ENCODE peak calls at places on chromosomes 6 and 20, in seven cellular contexts. A is AG09309, E is left ventricle myocardium inferior, F is heart left ventricle, S is mucosa of descending colon, D is right atrium auricular region, J is IMR-90. R is an unnamed sample.

GRCh38 chr6:44932651-44933091 is 395.5 kb upstream of the RUNX2 start:
- DNase-seq in S (no peak), E (no peak), F (no peak), D (no peak), J (no peak), A (no peak), R (no peak)

GRCh38 chr6:26183581-26184408 is 96.6 kb downstream of the HFE start:
- DNase-seq in E (peak; percentile 53), F (peak; percentile 65), A (peak; percentile 66), S (peak; percentile 76), D (peak; percentile 82), J (peak; percentile 92), R (peak; percentile 85)

GRCh38 chr6:33407132-33407718 is 3.6 kb upstream of the PHF1 start:
- DNase-seq in F (no peak), S (no peak), A (peak; percentile 39), E (no peak), D (no peak), J (peak; percentile 69), R (peak; percentile 73)

GRCh38 chr20:32636821-32637220 is 36.9 kb downstream of the C20orf203 start:
- DNase-seq in F (no peak), E (no peak), A (no peak), J (no peak), D (no peak), S (no peak), R (no peak)

GRCh38 chr20:11260611-11261010 is 586.8 kb upstream of the JAG1 start:
- DNase-seq in E (no peak), A (no peak), D (no peak), S (no peak), F (no peak), J (peak; percentile 31), R (peak; percentile 30)

GRCh38 chr6:140499607-140500006 is 1125.2 kb upstream of the CITED2 start:
- DNase-seq in A (no peak), E (no peak), D (no peak), S (no peak), F (no peak), J (no peak), R (no peak)

GRCh38 chr20:24948939-24949679 is at the start of gene CST7:
- DNase-seq in A (peak; percentile 16), J (no peak), S (peak; percentile 88), F (no peak), E (no peak), D (no peak), R (no peak)

GRCh38 chr20:8490076-8490830 is 358.2 kb downstream of the PLCB1 start:
- DNase-seq in S (no peak), E (no peak), J (peak; percentile 15), F (no peak), D (no peak), A (no peak), R (no peak)

GRCh38 chr6:89895273-89895874 is 1.1 kb downstream of the GJA10 start:
- DNase-seq in S (no peak), J (peak; percentile 69), D (no peak), E (no peak), F (peak; percentile 32), A (no peak), R (peak; percentile 54)

GRCh38 chr6:51077967-51078518 is 259.4 kb downstream of the TFAP2B start:
- DNase-seq in J (no peak), A (no peak), F (no peak), E (no peak), S (no peak), D (no peak), R (no peak)

GRCh38 chr6:142058216-142058925 is 74.4 kb upstream of the GJE1 start:
- DNase-seq in F (no peak), D (no peak), A (no peak), S (no peak), E (no peak), J (no peak), R (peak; percentile 20)

GRCh38 chr20:44204156-44204831 is 6.3 kb downstream of the OSER1 start:
- DNase-seq in E (no peak), J (peak; percentile 96), D (peak; percentile 1), S (no peak), A (peak; percentile 86), F (no peak), R (peak; percentile 95)

GRCh38 chr20:17369506-17369905 is 142.7 kb downstream of the PCSK2 start:
- DNase-seq in S (no peak), E (no peak), A (no peak), F (no peak), D (no peak), J (no peak), R (no peak)

GRCh38 chr6:46042355-46042999 is 26.8 kb upstream of the CLIC5 start:
- DNase-seq in D (no peak), S (no peak), J (peak; percentile 11), E (peak; percentile 15), A (no peak), F (peak; percentile 29), R (peak; percentile 79)

GRCh38 chr6:118197539-118197938 is 290.5 kb downstream of the SLC35F1 start:
- DNase-seq in A (no peak), J (no peak), E (no peak), D (no peak), F (no peak), S (no peak), R (no peak)

GRCh38 chr6:25788305-25788922 is 33.9 kb downstream of the SLC17A4 start:
- DNase-seq in A (peak; percentile 14), F (no peak), J (peak; percentile 51), D (no peak), S (no peak), E (no peak), R (peak; percentile 76)

GRCh38 chr6:134938896-134939295 is 11.0 kb downstream of the ALDH8A1 start:
- DNase-seq in A (no peak), E (no peak), S (no peak), F (no peak), D (no peak), J (peak; percentile 72), R (no peak)

DNA sequence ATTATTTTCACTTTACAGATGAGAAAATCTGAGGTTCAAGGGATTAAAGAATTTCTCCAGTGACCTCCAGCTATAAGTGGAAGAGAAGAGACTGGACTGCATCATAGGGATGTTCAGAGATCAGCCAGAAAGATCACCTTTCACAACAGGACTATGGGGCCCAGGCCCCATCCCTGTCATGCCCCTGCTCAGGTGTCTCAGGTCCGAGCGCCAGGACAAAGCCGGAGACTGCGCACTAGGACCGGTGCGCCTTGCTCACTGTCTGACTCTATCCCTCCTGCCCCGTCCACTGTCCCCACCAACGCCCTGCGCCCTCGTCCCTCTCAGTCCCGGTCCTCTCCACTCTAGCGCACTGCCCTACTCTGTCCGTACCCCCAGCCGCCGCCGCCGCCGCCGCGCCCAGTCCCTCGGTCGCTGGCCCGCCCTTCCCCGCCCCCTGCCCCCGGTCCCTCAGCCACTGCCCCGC is 548 bp upstream of the RAD21L1 start:
- DNase-seq in A (no peak), E (no peak), S (no peak), J (no peak), F (peak; percentile 36), D (no peak), R (no peak)
- H3K4me3 ChIP-seq in A (peak overlapping the region; percentile 26), E (peak overlapping the region; percentile 63), S (no peak overlapping the region), J (peak overlapping the region; percentile 86), F (peak overlapping the region; percentile 54), D (peak overlapping the region; percentile 82), R (peak overlapping the region; percentile 30)

GRCh38 chr6:69487688-69488087 is 309.1 kb downstream of the LMBRD1 start:
- DNase-seq in S (no peak), F (no peak), A (no peak), D (no peak), J (no peak), E (no peak), R (no peak)
- TF ChIP-seq CTCF in S (no peak), F (peak; percentile 7), A (no peak), D (no peak), J (no peak), E (peak; percentile 36), R (peak; percentile 20)

DNA sequence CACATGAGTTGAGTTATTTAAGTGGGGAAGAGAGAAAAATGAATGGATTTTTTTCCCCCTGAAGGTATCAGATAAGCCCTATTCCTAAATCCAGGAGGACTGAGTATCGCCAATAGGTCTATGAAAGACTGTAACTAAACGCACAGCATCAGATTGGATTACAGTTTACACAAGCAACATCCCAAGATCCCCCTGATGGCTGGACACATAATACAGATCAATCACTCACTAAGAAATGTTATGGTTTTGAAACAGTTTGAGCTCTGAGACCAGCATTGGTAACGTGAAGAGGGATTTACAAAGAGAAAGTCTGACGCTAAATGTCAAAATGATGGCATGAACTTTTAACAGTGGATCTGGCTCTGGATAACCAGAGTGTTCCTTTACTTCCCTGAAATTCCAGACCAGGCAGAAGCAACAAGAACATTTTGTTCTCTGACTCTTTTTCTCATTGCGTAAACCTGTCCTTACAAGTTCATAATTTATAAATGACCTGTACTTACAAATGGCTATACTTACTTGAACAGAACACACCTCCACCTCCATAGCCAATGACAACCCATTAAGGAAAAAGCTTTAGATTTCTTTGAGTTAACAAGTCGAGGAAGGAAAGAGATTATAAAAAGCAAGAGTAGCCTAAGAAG is 131.8 kb upstream of the BEND3 start:
- DNase-seq in A (no peak), S (no peak), J (no peak), F (no peak), D (no peak), E (no peak), R (peak; percentile 82)
- H3K4me3 ChIP-seq in A (no peak overlapping the region), S (no peak overlapping the region), J (no peak overlapping the region), F (no peak overlapping the region), D (no peak overlapping the region), E (no peak overlapping the region), R (no peak overlapping the region)

GRCh38 chr20:52586697-52587096 is 385.5 kb upstream of the TSHZ2 start:
- DNase-seq in J (no peak), F (no peak), A (no peak), S (no peak), D (no peak), E (no peak), R (no peak)
- TF ChIP-seq CTCF in J (no peak), F (no peak), A (no peak), S (no peak), D (no peak), E (no peak), R (no peak)

GRCh38 chr20:5665417-5665816 is 84.8 kb upstream of the SHLD1 start:
- DNase-seq in D (no peak), A (no peak), E (no peak), F (no peak), J (no peak), S (no peak), R (no peak)
- H3K4me3 ChIP-seq in D (no peak overlapping the region), A (no peak overlapping the region), E (no peak overlapping the region), F (no peak overlapping the region), J (no peak overlapping the region), S (no peak overlapping the region), R (no peak overlapping the region)

DNA sequence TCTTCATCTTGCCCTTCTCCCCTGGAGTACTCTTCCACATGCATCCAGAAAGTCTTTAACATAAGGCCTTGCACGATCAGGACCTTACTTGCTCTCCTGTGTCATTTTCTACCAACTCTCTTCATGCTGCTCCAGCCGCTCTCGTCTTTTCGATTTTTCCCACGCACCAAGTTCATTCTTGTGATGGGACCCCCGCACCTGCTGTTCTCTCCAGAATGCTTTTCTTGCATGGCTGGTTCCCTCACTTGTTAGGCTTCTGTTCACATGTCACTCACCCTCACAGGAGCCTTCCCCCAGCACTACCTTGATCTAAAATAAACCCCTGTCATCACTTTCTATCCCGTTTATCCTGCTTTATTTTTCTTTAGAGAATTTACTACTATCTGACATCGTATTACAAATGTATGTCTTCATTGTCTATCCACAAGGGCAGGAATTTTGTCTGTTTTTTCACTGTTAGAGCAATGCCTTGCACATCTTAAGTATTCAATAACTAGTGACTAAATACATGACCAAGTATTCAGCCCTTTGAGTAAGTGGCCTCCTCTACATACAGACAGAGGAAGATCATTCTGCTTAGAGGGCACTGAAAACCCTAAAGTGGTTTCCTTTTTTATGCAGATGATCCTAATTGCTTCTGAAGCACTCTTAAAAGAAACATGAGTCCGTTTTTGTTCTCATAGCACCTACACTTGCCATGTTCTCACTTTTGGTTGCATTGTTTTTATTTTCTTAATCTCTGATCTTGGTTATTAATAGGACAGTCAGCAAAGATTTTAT is 166.9 kb downstream of the SLC16A10 start:
- DNase-seq in A (no peak), E (no peak), D (no peak), F (no peak), J (no peak), S (no peak), R (no peak)
- TF ChIP-seq CTCF in A (no peak), E (no peak), D (no peak), F (no peak), J (no peak), S (no peak), R (no peak)